ENCODE peak calls at places on chromosomes 13 and 19, in eight cellular contexts. W is mucosa of descending colon; P is fibroblast of lung; G is hypothalamus; Z is stimulated activated CD8-positive, alpha-beta memory T cell treated with anti-CD3 and anti-CD28 coated beads, Interleukin-12 subunit alpha, Interleukin-12 subunit beta, amount 100 ng/mL, for 4 hours; K is lower lobe of right lung; D is cerebellar cortex; V is left ventricle myocardium superior. J is an unnamed sample.

GRCh38 chr19:53545271-53546065 is 7.5 kb downstream of the ZNF331 start:
- DNase-seq in W (no peak), P (peak; percentile 77), V (no peak), D (no peak), Z (no peak), K (no peak), G (no peak), J (no peak)

GRCh38 chr19:19661675-19662251 is 1.7 kb downstream of the ATP13A1 start:
- DNase-seq in W (peak; percentile 29), D (no peak), K (peak; percentile 48), P (no peak), G (no peak), Z (no peak), V (peak; percentile 23), J (peak; percentile 87)

GRCh38 chr13:94323746-94324408 is 155.6 kb downstream of the DCT start:
- DNase-seq in G (no peak), Z (no peak), W (no peak), V (no peak), K (no peak), P (no peak), D (no peak), J (no peak)

GRCh38 chr13:113060557-113061270 is 44.9 kb upstream of the F7 start:
- DNase-seq in W (no peak), P (no peak), Z (no peak), G (no peak), K (peak; percentile 39), D (no peak), V (peak; percentile 20), J (no peak)

GRCh38 chr19:355134-355533 is 10.5 kb upstream of the MIER2 start:
- DNase-seq in W (no peak), Z (no peak), P (no peak), G (no peak), V (no peak), K (no peak), D (no peak), J (no peak)

GRCh38 chr13:39148513-39148961 is 110.3 kb downstream of the NHLRC3 start:
- DNase-seq in P (peak; percentile 68), V (no peak), Z (no peak), D (peak; percentile 71), W (no peak), G (no peak), K (no peak), J (peak; percentile 25)

GRCh38 chr19:4363571-4364304 is 20.4 kb downstream of the MPND start:
- DNase-seq in V (no peak), W (peak; percentile 26), K (peak; percentile 45), Z (no peak), P (no peak), G (no peak), D (no peak), J (no peak)

GRCh38 chr19:23996549-23996948 is 81.9 kb downstream of the ZNF726 start:
- DNase-seq in Z (no peak), D (peak; percentile 5), G (no peak), V (no peak), P (no peak), W (no peak), K (no peak), J (peak; percentile 23)

GRCh38 chr19:29636553-29637325 is 28.5 kb upstream of the PLEKHF1 start:
- DNase-seq in G (no peak), V (no peak), P (no peak), W (no peak), D (no peak), Z (no peak), K (peak; percentile 18), J (no peak)

GRCh38 chr19:29422686-29423085 is 103.1 kb upstream of the VSTM2B start:
- DNase-seq in K (no peak), Z (no peak), V (no peak), P (no peak), W (no peak), D (no peak), G (no peak), J (no peak)

GRCh38 chr13:99467764-99468163 is 33.5 kb upstream of the TM9SF2 start:
- DNase-seq in K (no peak), G (no peak), P (peak; percentile 43), Z (no peak), W (no peak), V (no peak), D (no peak), J (no peak)

GRCh38 chr19:28051047-28051446 is 1161.9 kb downstream of the UQCRFS1 start:
- DNase-seq in D (no peak), P (no peak), W (no peak), G (no peak), V (no peak), K (no peak), Z (no peak), J (no peak)

GRCh38 chr13:24307211-24308067 is 1.9 kb upstream of the C1QTNF9 start:
- DNase-seq in G (no peak), V (no peak), P (no peak), K (peak; percentile 73), D (no peak), Z (no peak), W (peak; percentile 56), J (peak; percentile 18)

GRCh38 chr19:3097442-3097871 is 3.3 kb downstream of the GNA11 start:
- DNase-seq in G (no peak), P (no peak), V (peak; percentile 62), W (peak; percentile 66), D (peak; percentile 82), K (no peak), Z (no peak), J (no peak)

GRCh38 chr13:22091222-22091970 is 420.5 kb downstream of the FGF9 start:
- DNase-seq in D (no peak), G (no peak), Z (no peak), V (no peak), K (no peak), P (peak; percentile 53), W (no peak), J (no peak)

GRCh38 chr19:49997709-49998108 is 27.5 kb downstream of the VRK3 start:
- DNase-seq in V (no peak), Z (no peak), D (peak; percentile 62), G (no peak), P (peak; percentile 21), W (no peak), K (no peak), J (peak; percentile 60)

GRCh38 chr19:575527-576506 is 3.4 kb downstream of the BSG start:
- DNase-seq in K (no peak), G (peak; percentile 38), P (peak; percentile 52), Z (no peak), V (peak; percentile 91), D (no peak), W (peak; percentile 34), J (no peak)

GRCh38 chr19:14347999-14348889 is 33.0 kb upstream of the ADGRE5 start:
- DNase-seq in Z (peak; percentile 39), K (peak; percentile 82), V (peak; percentile 81), D (peak; percentile 61), G (peak; percentile 43), W (peak; percentile 85), P (peak; percentile 42), J (peak; percentile 79)

GRCh38 chr13:46334423-46334822 is 52.6 kb downstream of the RUBCNL start:
- DNase-seq in G (no peak), D (no peak), P (no peak), V (no peak), W (no peak), K (no peak), Z (no peak), J (no peak)

GRCh38 chr13:27926644-27927434 is 7.0 kb downstream of the PDX1 start:
- DNase-seq in P (no peak), G (no peak), W (no peak), V (no peak), D (no peak), K (no peak), Z (no peak), J (peak; percentile 49)

GRCh38 chr19:10417598-10418280 is 2.6 kb upstream of the PDE4A start:
- DNase-seq in D (peak; percentile 69), V (no peak), W (no peak), K (no peak), Z (no peak), G (no peak), P (no peak), J (peak; percentile 78)

GRCh38 chr13:46593403-46593802 is 40.4 kb downstream of the LRCH1 start:
- DNase-seq in G (no peak), P (no peak), W (no peak), V (no peak), Z (no peak), D (no peak), K (no peak), J (no peak)